ENCODE peak calls at places on chromosomes 3 and 15, in six cellular contexts. I is pancreas; M is PC-3; Y is fibroblast of the conjunctiva; C is activated T-cell treated with anti-CD3 and anti-CD28 coated beads, Interleukin-2, amount 50 U/mL, for 72 hours; Q is A172. E is an unnamed sample.

GRCh38 chr3:167743799-167744198 is 8.3 kb downstream of the SERPINI1 start:
- DNase-seq in I (no peak), M (no peak), Y (no peak), C (no peak), Q (no peak), E (no peak)

GRCh38 chr3:183485093-183485492 is 56.7 kb upstream of the MCF2L2 start:
- DNase-seq in I (no peak), M (no peak), Y (no peak), C (no peak), Q (no peak), E (no peak)

GRCh38 chr15:38690737-38691332 is 126.2 kb upstream of the RASGRP1 start:
- DNase-seq in I (peak), M (peak), Y (peak), C (peak), Q (peak), E (peak)

GRCh38 chr15:89806565-89807550 is 7.8 kb downstream of the ANPEP start:
- DNase-seq in I (peak), M (no peak), Y (no peak), C (no peak), Q (no peak), E (no peak)

GRCh38 chr3:58237238-58237939 is at the start of gene ABHD6:
- DNase-seq in I (peak), M (peak), Y (no peak), C (peak), Q (peak), E (peak)

GRCh38 chr3:161050929-161051328 is 54.2 kb downstream of the B3GALNT1 start:
- DNase-seq in I (no peak), M (no peak), Y (no peak), C (no peak), Q (no peak), E (no peak)

GRCh38 chr3:101266566-101266965 is 53.8 kb downstream of the IMPG2 start:
- DNase-seq in I (no peak), M (no peak), Y (no peak), C (no peak), Q (no peak), E (no peak)

GRCh38 chr15:101309436-101310162 is 14.6 kb upstream of the SNRPA1 start:
- DNase-seq in I (no peak), M (no peak), Y (no peak), C (no peak), Q (no peak), E (no peak)

GRCh38 chr3:190883973-190884832 is 21.7 kb upstream of the GMNC start:
- DNase-seq in I (peak), M (peak), Y (peak), C (peak), Q (peak), E (peak)

GRCh38 chr15:98433302-98433701 is 215.0 kb upstream of the IGF1R start:
- DNase-seq in I (no peak), M (no peak), Y (no peak), C (no peak), Q (peak), E (no peak)

GRCh38 chr3:152200476-152201422 is 68.0 kb upstream of the MBNL1 start:
- DNase-seq in I (no peak), M (no peak), Y (no peak), C (no peak), Q (no peak), E (no peak)

GRCh38 chr3:195907730-195908438 is 467 bp downstream of the TNK2 start:
- DNase-seq in I (no peak), M (peak), Y (no peak), C (peak), Q (peak), E (peak)

GRCh38 chr3:152419748-152420147 is 151.0 kb downstream of the MBNL1 start:
- DNase-seq in I (no peak), M (no peak), Y (no peak), C (peak), Q (no peak), E (no peak)

GRCh38 chr3:51706788-51707731 is at the start of gene GRM2:
- DNase-seq in I (peak), M (peak), Y (peak), C (peak), Q (no peak), E (peak)

GRCh38 chr3:56257826-56258225 is 210.4 kb downstream of the ERC2 start:
- DNase-seq in I (no peak), M (no peak), Y (no peak), C (no peak), Q (no peak), E (no peak)

GRCh38 chr15:65630760-65631159 is 9.0 kb downstream of the SLC24A1 start:
- DNase-seq in I (no peak), M (no peak), Y (no peak), C (no peak), Q (no peak), E (no peak)

GRCh38 chr15:83107841-83108181 is 366 bp downstream of the TM6SF1 start:
- DNase-seq in I (no peak), M (no peak), Y (no peak), C (no peak), Q (no peak), E (no peak)

GRCh38 chr3:131174752-131175151 is 148.1 kb downstream of the NEK11 start:
- DNase-seq in I (no peak), M (peak), Y (no peak), C (peak), Q (peak), E (peak)

GRCh38 chr3:5791558-5791957 is 604.1 kb downstream of the EDEM1 start:
- DNase-seq in I (no peak), M (peak), Y (no peak), C (no peak), Q (no peak), E (no peak)

GRCh38 chr15:98075441-98075840 is 114.9 kb downstream of the ARRDC4 start:
- DNase-seq in I (no peak), M (no peak), Y (no peak), C (no peak), Q (no peak), E (peak)

GRCh38 chr15:72758195-72758594 is 25.4 kb downstream of the ADPGK start:
- DNase-seq in I (no peak), M (peak), Y (peak), C (no peak), Q (peak), E (peak)

GRCh38 chr15:101070502-101071273 is 151.5 kb downstream of the LRRK1 start:
- DNase-seq in I (no peak), M (peak), Y (peak), C (no peak), Q (peak), E (peak)

GRCh38 chr3:66073464-66074141 is 34.9 kb upstream of the MAGI1 start:
- DNase-seq in I (no peak), M (no peak), Y (no peak), C (no peak), Q (no peak), E (no peak)

E was measured in mammary epithelial cell.